ENCODE peak calls at places on chromosomes 12 and 14, in seven cellular contexts. O, E, N, J, A, Y and S are unnamed samples.

GRCh38 chr12:8562310-8562709 is 21.6 kb upstream of the CLEC4E start:
- DNase-seq in O (no peak), N (no peak), A (no peak), J (no peak), E (no peak), Y (no peak), S (no peak)

GRCh38 chr12:59874781-59875180 is 279.0 kb downstream of the SLC16A7 start:
- DNase-seq in Y (no peak), N (no peak), E (no peak), J (no peak), A (no peak), O (no peak), S (no peak)

GRCh38 chr14:75905505-75905904 is 76.3 kb downstream of the TGFB3 start:
- DNase-seq in A (no peak), E (peak; percentile 42), Y (no peak), J (no peak), O (peak; percentile 53), N (no peak), S (no peak)

GRCh38 chr14:67444395-67444794 is 32.4 kb upstream of the PLEK2 start:
- DNase-seq in E (no peak), Y (no peak), O (no peak), A (no peak), J (no peak), N (peak; percentile 12), S (no peak)

GRCh38 chr12:242496-242895 is 20.1 kb downstream of the SLC6A13 start:
- DNase-seq in E (no peak), A (no peak), Y (no peak), J (no peak), N (no peak), O (no peak), S (no peak)

GRCh38 chr12:50022903-50023302 is 2.4 kb downstream of the RACGAP1 start:
- DNase-seq in J (no peak), Y (no peak), A (no peak), O (no peak), E (no peak), N (no peak), S (no peak)

GRCh38 chr12:98896938-98897337 is 251.8 kb downstream of the APAF1 start:
- DNase-seq in A (no peak), J (no peak), N (no peak), Y (no peak), E (no peak), O (no peak), S (no peak)

GRCh38 chr12:55931780-55932545 is 1.0 kb downstream of the DGKA start:
- DNase-seq in A (no peak), N (peak; percentile 89), J (peak; percentile 35), Y (peak; percentile 25), O (peak; percentile 68), E (peak; percentile 70), S (no peak)

GRCh38 chr14:41037388-41037787 is 569.3 kb upstream of the LRFN5 start:
- DNase-seq in A (no peak), Y (no peak), N (no peak), E (no peak), J (no peak), O (no peak), S (no peak)

GRCh38 chr12:129927316-129927900 is 23.6 kb upstream of the TMEM132D start:
- DNase-seq in O (no peak), Y (no peak), E (no peak), N (no peak), A (no peak), J (no peak), S (no peak)

GRCh38 chr14:100692859-100693558 is 33.7 kb upstream of the DLK1 start:
- DNase-seq in E (no peak), A (peak; percentile 74), Y (no peak), N (no peak), O (no peak), J (peak; percentile 94), S (peak; percentile 32)

GRCh38 chr14:104084251-104085002 is 1.1 kb upstream of the ASPG start:
- DNase-seq in E (no peak), O (no peak), A (no peak), Y (no peak), J (no peak), N (no peak), S (no peak)

GRCh38 chr14:37037636-37038387 is 134.6 kb downstream of the SLC25A21 start:
- DNase-seq in E (no peak), J (no peak), Y (no peak), O (no peak), N (no peak), A (no peak), S (no peak)

GRCh38 chr14:38387821-38388220 is 131.9 kb upstream of the CLEC14A start:
- DNase-seq in Y (no peak), A (no peak), J (no peak), E (no peak), O (no peak), N (no peak), S (no peak)

GRCh38 chr12:13234045-13234641 is 37.6 kb downstream of the EMP1 start:
- DNase-seq in N (no peak), Y (peak; percentile 56), J (peak; percentile 47), A (peak; percentile 57), O (no peak), E (peak; percentile 70), S (no peak)

GRCh38 chr14:60093606-60094005 is 1.9 kb downstream of the PCNX4 start:
- DNase-seq in A (no peak), N (no peak), O (no peak), J (no peak), Y (no peak), E (no peak), S (no peak)

GRCh38 chr12:59595557-59596231 is at the start of gene SLC16A7:
- DNase-seq in E (peak; percentile 78), J (peak; percentile 66), Y (peak; percentile 52), A (peak; percentile 81), O (peak; percentile 92), N (peak; percentile 97), S (peak; percentile 91)

GRCh38 chr12:3452348-3452747 is 38.7 kb upstream of the PRMT8 start:
- DNase-seq in J (no peak), N (no peak), O (no peak), Y (no peak), A (no peak), E (no peak), S (no peak)

GRCh38 chr14:22252591-22253178 is 336.3 kb downstream of the DAD1 start:
- DNase-seq in O (no peak), J (no peak), A (no peak), Y (no peak), N (no peak), E (no peak), S (no peak)